ENCODE peak calls at places on chromosomes 12 and 14, in seven cellular contexts. D is lower lobe of right lung, N is kidney, O is M059J, J is mesenchymal stem cell, R is epithelial cell of esophagus, E is HS-27A. Y is an unnamed sample.

GRCh38 chr12:42346603-42347002 is 20.6 kb downstream of the PPHLN1 start:
- DNase-seq in D (no peak), O (no peak), J (no peak), E (no peak), N (no peak), R (no peak), Y (no peak)

GRCh38 chr14:21219561-21220111 is 49.6 kb downstream of the HNRNPC start:
- DNase-seq in E (no peak), D (no peak), R (no peak), J (peak), O (no peak), N (no peak), Y (no peak)

GRCh38 chr12:121001060-121001459 is 15.2 kb downstream of the C12orf43 start:
- DNase-seq in O (no peak), E (no peak), N (no peak), R (no peak), D (peak), J (no peak), Y (no peak)

GRCh38 chr14:77059276-77059934 is 30.9 kb upstream of the IRF2BPL start:
- DNase-seq in E (no peak), R (peak), J (peak), N (peak), D (no peak), O (peak), Y (peak)

GRCh38 chr14:102601378-102601925 is 9.0 kb downstream of the RCOR1 start:
- DNase-seq in E (no peak), J (no peak), N (no peak), D (no peak), O (no peak), R (no peak), Y (no peak)

GRCh38 chr12:131194166-131194565 is 240.5 kb downstream of the ADGRD1 start:
- DNase-seq in E (no peak), R (no peak), J (no peak), D (no peak), O (peak), N (peak), Y (no peak)

GRCh38 chr12:130116791-130117190 is 45.5 kb upstream of the FZD10 start:
- DNase-seq in R (peak), N (peak), O (no peak), J (no peak), D (no peak), E (no peak), Y (no peak)

GRCh38 chr14:101193126-101193844 is 289.8 kb upstream of the RTL1 start:
- DNase-seq in E (no peak), R (no peak), O (no peak), D (no peak), J (no peak), N (peak), Y (no peak)

GRCh38 chr12:541676-542289 is 82.0 kb downstream of the B4GALNT3 start:
- DNase-seq in D (no peak), E (no peak), O (peak), J (no peak), R (peak), N (peak), Y (no peak)

GRCh38 chr12:71303199-71303598 is 136.4 kb upstream of the LGR5 start:
- DNase-seq in E (peak), O (no peak), J (no peak), N (no peak), D (no peak), R (peak), Y (no peak)

GRCh38 chr14:76307786-76308780 is 67.9 kb upstream of the ESRRB start:
- DNase-seq in R (peak), O (peak), J (no peak), N (no peak), E (no peak), D (no peak), Y (no peak)

GRCh38 chr12:50351120-50352043 is 45.0 kb downstream of the FAM186A start:
- DNase-seq in J (no peak), R (no peak), D (no peak), N (no peak), O (no peak), E (no peak), Y (no peak)

GRCh38 chr14:49250109-49250508 is 336.1 kb downstream of the RPS29 start:
- DNase-seq in E (peak), N (no peak), O (peak), J (peak), D (no peak), R (no peak), Y (no peak)

GRCh38 chr12:123900898-123901376 is 71.7 kb downstream of the CCDC92 start:
- DNase-seq in N (no peak), R (peak), D (no peak), E (no peak), J (no peak), O (no peak), Y (no peak)

GRCh38 chr12:51409846-51410245 is 14.8 kb upstream of the SLC4A8 start:
- DNase-seq in R (no peak), E (no peak), J (peak), O (no peak), N (no peak), D (no peak), Y (no peak)

GRCh38 chr12:116200812-116201211 is 76.7 kb downstream of the MED13L start:
- DNase-seq in E (no peak), N (no peak), R (no peak), D (no peak), J (peak), O (peak), Y (no peak)

GRCh38 chr12:75058228-75058627 is 151.4 kb downstream of the KCNC2 start:
- DNase-seq in O (no peak), J (no peak), E (no peak), R (no peak), N (no peak), D (no peak), Y (no peak)

GRCh38 chr14:61394542-61394941 is 73.2 kb downstream of the PRKCH start:
- DNase-seq in D (no peak), N (no peak), R (no peak), O (no peak), J (no peak), E (no peak), Y (no peak)

GRCh38 chr12:10634427-10634826 is 21.0 kb upstream of the MAGOHB start:
- DNase-seq in E (peak), R (no peak), D (no peak), N (no peak), J (peak), O (peak), Y (no peak)

GRCh38 chr12:48995061-48995879 is 3.9 kb downstream of the DDN start:
- DNase-seq in O (peak), J (peak), R (peak), D (peak), E (no peak), N (peak), Y (peak)

GRCh38 chr12:21989819-21990412 is 48.7 kb upstream of the ABCC9 start:
- DNase-seq in E (peak), R (peak), D (no peak), N (no peak), O (peak), J (peak), Y (no peak)

GRCh38 chr12:57489157-57489641 is 1.3 kb downstream of the MARS1 start:
- DNase-seq in D (no peak), J (peak), E (no peak), N (no peak), O (no peak), R (no peak), Y (no peak)

GRCh38 chr12:122182887-122183587 is at the start of gene LRRC43:
- DNase-seq in R (peak), J (peak), O (peak), D (peak), N (peak), E (no peak), Y (peak)

GRCh38 chr14:69190191-69190590 is 1.1 kb upstream of the EXD2 start:
- DNase-seq in E (no peak), J (no peak), O (peak), R (no peak), N (no peak), D (no peak), Y (no peak)

GRCh38 chr12:67025543-67026114 is 243.5 kb upstream of the CAND1 start:
- DNase-seq in O (peak), E (peak), J (peak), D (no peak), R (peak), N (no peak), Y (no peak)

GRCh38 chr12:6372403-6373003 is 2.9 kb downstream of the SCNN1A start:
- DNase-seq in J (peak), N (peak), D (peak), O (peak), R (peak), E (peak), Y (no peak)

GRCh38 chr12:121033625-121034349 is 5.3 kb downstream of the OASL start:
- DNase-seq in E (peak), O (peak), N (no peak), D (peak), J (peak), R (peak), Y (no peak)

GRCh38 chr14:100388137-100389050 is 65.3 kb downstream of the SLC25A47 start:
- DNase-seq in E (no peak), R (peak), J (no peak), O (no peak), N (no peak), D (no peak), Y (no peak)

GRCh38 chr12:57627504-57628279 is 5.3 kb downstream of the B4GALNT1 start:
- DNase-seq in E (no peak), R (no peak), N (peak), J (no peak), D (no peak), O (no peak), Y (no peak)

GRCh38 chr12:85968606-85969005 is 94.5 kb downstream of the NTS start:
- DNase-seq in D (no peak), O (no peak), J (no peak), E (no peak), N (no peak), R (no peak), Y (no peak)

GRCh38 chr14:58954874-58955273 is 233.6 kb upstream of the DAAM1 start:
- DNase-seq in E (no peak), R (no peak), D (no peak), O (no peak), N (no peak), J (no peak), Y (no peak)

GRCh38 chr12:106741247-106741646 is 33.2 kb upstream of the RIC8B start:
- DNase-seq in R (no peak), D (no peak), N (no peak), J (no peak), O (no peak), E (no peak), Y (no peak)

Y was measured in DMS 273 treated with DMSO at 0.1 percent for 48 hours.